ENCODE peak calls at places on chromosomes 3 and 15, in four cellular contexts. V, H, I and E are unnamed samples.

GRCh38 chr3:150958694-150959093 is 13.8 kb downstream of the CLRN1 start:
- DNase-seq in H (no peak), I (no peak), V (no peak), E (no peak)

GRCh38 chr3:82883072-82883471 is 1121.6 kb upstream of the GBE1 start:
- DNase-seq in V (no peak), I (no peak), H (no peak), E (no peak)

GRCh38 chr15:33757505-33758211 is 210.6 kb upstream of the CHRM5 start:
- DNase-seq in V (no peak), I (no peak), H (no peak), E (no peak)

GRCh38 chr3:124778061-124778460 is 47.8 kb downstream of the UMPS start:
- DNase-seq in I (no peak), H (no peak), V (no peak), E (no peak)

GRCh38 chr15:77543159-77543882 is 89.4 kb downstream of the LINGO1 start:
- DNase-seq in V (peak), I (peak), H (peak), E (peak)

GRCh38 chr3:150636258-150636657 is 33.1 kb downstream of the SELENOT start:
- DNase-seq in H (no peak), V (no peak), I (no peak), E (no peak)

GRCh38 chr3:154120903-154121235 is 321 bp upstream of the ARHGEF26 start:
- DNase-seq in V (no peak), H (no peak), I (no peak), E (no peak)

GRCh38 chr15:95590533-95591044 is 739.9 kb upstream of the NR2F2 start:
- DNase-seq in V (peak), I (no peak), H (no peak), E (no peak)

GRCh38 chr3:131988209-131988608 is 46.6 kb downstream of the CPNE4 start:
- DNase-seq in V (no peak), I (no peak), H (no peak), E (no peak)

GRCh38 chr3:115147329-115148141 is 447 bp upstream of the ZBTB20 start:
- DNase-seq in H (peak), I (peak), V (peak), E (peak)

GRCh38 chr3:70882104-70882503 is 569.7 kb upstream of the MDFIC2 start:
- DNase-seq in I (no peak), H (no peak), V (peak), E (no peak)

GRCh38 chr15:92118162-92118935 is 264.8 kb downstream of the SLCO3A1 start:
- DNase-seq in H (no peak), I (no peak), V (peak), E (peak)

GRCh38 chr3:144221771-144222170 is 250.1 kb downstream of the DIPK2A start:
- DNase-seq in V (no peak), I (no peak), H (no peak), E (no peak)

GRCh38 chr3:113668015-113668414 is 28.4 kb downstream of the USF3 start:
- DNase-seq in I (peak), H (no peak), V (peak), E (peak)

GRCh38 chr3:46398186-46398955 is 8.5 kb downstream of the CCR5AS start:
- DNase-seq in V (no peak), H (no peak), I (no peak), E (no peak)

GRCh38 chr15:64222573-64223361 is 59.9 kb upstream of the PPIB start:
- DNase-seq in H (no peak), V (no peak), I (no peak), E (peak)

GRCh38 chr3:52847726-52848125 is 12.9 kb upstream of the MUSTN1 start:
- DNase-seq in V (no peak), I (no peak), H (no peak), E (no peak)

GRCh38 chr3:159273608-159274007 is 471.8 kb downstream of the MFSD1 start:
- DNase-seq in H (no peak), I (peak), V (peak), E (peak)

GRCh38 chr3:32374788-32375595 is 16.7 kb upstream of the CMTM7 start:
- DNase-seq in I (peak), H (peak), V (peak), E (peak)

GRCh38 chr3:15758297-15758696 is 39.5 kb downstream of the ANKRD28 start:
- DNase-seq in V (no peak), I (no peak), H (no peak), E (no peak)

GRCh38 chr3:17149076-17149475 is 264.3 kb downstream of the PLCL2 start:
- DNase-seq in V (no peak), I (no peak), H (no peak), E (no peak)

GRCh38 chr3:41679412-41679811 is 282.5 kb downstream of the ULK4 start:
- DNase-seq in H (no peak), V (no peak), I (no peak), E (no peak)

GRCh38 chr15:60396100-60396499 is 1.7 kb downstream of the ANXA2 start:
- DNase-seq in H (no peak), V (peak), I (peak), E (peak)